ENCODE peak calls at places on chromosomes 7 and 10, in nine cellular contexts. T is NCI-H748 treated with DMSO at 0.1 percent for 48 hours; G is T-cell; V is H7; W is putamen; Y is Panc1; X is dermis microvascular lymphatic vessel endothelial cell; R is heart right ventricle; K is stimulated activated CD8-positive, alpha-beta memory T cell treated with anti-CD3 and anti-CD28 coated beads, Interleukin-4, amount 100 ng/mL, for 24 hours. N is an unnamed sample.

GRCh38 chr10:19889279-19889678 is 73.0 kb downstream of the PLXDC2 start:
- DNase-seq in G (no peak), R (no peak), X (no peak), V (no peak), K (no peak), T (no peak), Y (no peak), W (no peak), N (no peak)

GRCh38 chr7:7491044-7491443 is 44.6 kb downstream of the COL28A1 start:
- DNase-seq in R (no peak), W (no peak), K (no peak), X (no peak), T (no peak), G (no peak), V (no peak), Y (no peak), N (no peak)

GRCh38 chr10:33506838-33507661 is 172.6 kb upstream of the NRP1 start:
- DNase-seq in Y (no peak), T (no peak), R (no peak), W (no peak), X (no peak), G (no peak), K (no peak), V (no peak), N (no peak)

GRCh38 chr10:48885376-48885775 is 54.3 kb downstream of the LRRC18 start:
- DNase-seq in K (no peak), Y (no peak), W (peak), X (no peak), V (peak), G (no peak), R (no peak), T (peak), N (no peak)

GRCh38 chr10:71045936-71046335 is 157.6 kb upstream of the PCBD1 start:
- DNase-seq in W (no peak), G (no peak), R (no peak), V (no peak), Y (no peak), T (no peak), K (no peak), X (no peak), N (no peak)

GRCh38 chr7:78148166-78148894 is 349.8 kb downstream of the PHTF2 start:
- DNase-seq in Y (no peak), X (no peak), K (no peak), T (no peak), R (no peak), W (no peak), G (no peak), V (no peak), N (no peak)

GRCh38 chr10:21014141-21014540 is 117.0 kb upstream of the NEBL start:
- DNase-seq in K (no peak), Y (no peak), R (no peak), X (no peak), T (no peak), G (no peak), W (no peak), V (no peak), N (no peak)

GRCh38 chr10:129074939-129075338 is 392.1 kb upstream of the MGMT start:
- DNase-seq in K (no peak), Y (no peak), V (no peak), W (no peak), X (no peak), T (no peak), R (no peak), G (no peak), N (no peak)

GRCh38 chr7:139016931-139017511 is 18.8 kb downstream of the ZC3HAV1L start:
- DNase-seq in G (peak), Y (peak), R (peak), W (peak), T (peak), X (peak), K (peak), V (peak), N (peak)